ENCODE peak calls at places on chromosomes 12 and 14, in nine cellular contexts. Y is right lobe of liver, G is heart right ventricle, I is thoracic aorta, L is stomach, S is left ventricle myocardium inferior, C is heart left ventricle, T is left lung, E is keratinocyte. P is an unnamed sample. For H3K27me3 and H3K4me1, the result is how much of the 10 kb centered on the place peaks cover.

GRCh38 chr12:43760396-43760795 is 1.6 kb downstream of the IRAK4 start:
- DNase-seq in Y (no peak), G (no peak), I (no peak), L (peak), S (no peak), C (no peak), T (no peak), E (no peak), P (no peak)

GRCh38 chr14:94598816-94599655 is 13.2 kb upstream of the SERPINA3 start:
- DNase-seq in Y (peak), G (peak), I (peak), L (peak), S (peak), C (no peak), T (peak), E (peak), P (peak)

GRCh38 chr12:50984899-50985298 is 32.6 kb downstream of the HIGD1C start:
- DNase-seq in Y (no peak), G (no peak), I (no peak), L (no peak), S (no peak), C (no peak), T (no peak), E (no peak), P (no peak)

GRCh38 chr12:94405378-94406116 is 54.1 kb downstream of the CEP83 start:
- DNase-seq in Y (no peak), G (no peak), I (no peak), L (no peak), S (no peak), C (no peak), T (no peak), E (no peak), P (no peak)

GRCh38 chr12:64400041-64400440 is 4.2 kb upstream of the XPOT start:
- DNase-seq in Y (no peak), G (no peak), I (no peak), L (no peak), S (no peak), C (no peak), T (no peak), E (no peak), P (no peak)

GRCh38 chr12:93113317-93114006 is 184.4 kb upstream of the EEA1 start:
- DNase-seq in Y (no peak), G (no peak), I (no peak), L (no peak), S (peak), C (no peak), T (no peak), E (no peak), P (no peak)

GRCh38 chr12:25794580-25794979 is 163.9 kb upstream of the RASSF8 start:
- DNase-seq in Y (no peak), G (no peak), I (no peak), L (no peak), S (no peak), C (no peak), T (no peak), E (no peak), P (no peak)

GRCh38 chr12:64473176-64473575 is 21.3 kb downstream of the TBK1 start:
- DNase-seq in Y (no peak), G (no peak), I (no peak), L (no peak), S (no peak), C (no peak), T (no peak), E (no peak), P (no peak)

GRCh38 chr14:37936971-37937370 is 270.7 kb upstream of the SSTR1 start:
- DNase-seq in Y (no peak), G (no peak), I (no peak), L (no peak), S (no peak), C (no peak), T (no peak), E (no peak), P (no peak)

GRCh38 chr14:24273422-24273998 is 2.1 kb upstream of the RABGGTA start:
- DNase-seq in Y (no peak), G (no peak), I (no peak), L (no peak), S (no peak), C (no peak), T (no peak), E (no peak), P (peak)

GRCh38 chr12:25135531-25136154 is 59.3 kb downstream of the DNAI7 start:
- DNase-seq in Y (no peak), G (no peak), I (no peak), L (no peak), S (no peak), C (no peak), T (no peak), E (peak), P (no peak)

GRCh38 chr14:100056964-100057817 is 8.0 kb upstream of the EVL start:
- DNase-seq in Y (no peak), G (no peak), I (no peak), L (no peak), S (no peak), C (no peak), T (no peak), E (no peak), P (no peak)

GRCh38 chr12:78338054-78338785 is 507.5 kb downstream of the NAV3 start:
- DNase-seq in Y (no peak), G (no peak), I (no peak), L (no peak), S (no peak), C (no peak), T (no peak), E (no peak), P (no peak)

GRCh38 chr12:56029166-56029519 is 8.3 kb downstream of the IKZF4 start:
- DNase-seq in Y (no peak), G (no peak), I (no peak), L (no peak), S (no peak), C (no peak), T (peak), E (no peak), P (no peak)

GRCh38 chr14:44369401-44370123 is 137.5 kb downstream of the FSCB start:
- DNase-seq in Y (no peak), G (no peak), I (no peak), L (no peak), S (no peak), C (no peak), T (no peak), E (no peak), P (no peak)

GRCh38 chr12:106045251-106045674 is 93.5 kb downstream of the NUAK1 start:
- DNase-seq in Y (no peak), G (no peak), I (no peak), L (no peak), S (no peak), C (no peak), T (no peak), E (no peak), P (no peak)

GRCh38 chr14:90514015-90514398 is 117.2 kb downstream of the CALM1 start:
- DNase-seq in Y (no peak), G (no peak), I (no peak), L (no peak), S (no peak), C (no peak), T (no peak), E (no peak), P (no peak)

GRCh38 chr12:3150820-3151590 is 73.8 kb downstream of the TSPAN9 start:
- DNase-seq in Y (peak), G (no peak), I (no peak), L (no peak), S (no peak), C (no peak), T (no peak), E (no peak), P (no peak)

GRCh38 chr14:104887623-104888488 is 22.8 kb downstream of the CEP170B start:
- DNase-seq in Y (peak), G (no peak), I (no peak), L (no peak), S (peak), C (peak), T (no peak), E (no peak), P (peak)

DNA sequence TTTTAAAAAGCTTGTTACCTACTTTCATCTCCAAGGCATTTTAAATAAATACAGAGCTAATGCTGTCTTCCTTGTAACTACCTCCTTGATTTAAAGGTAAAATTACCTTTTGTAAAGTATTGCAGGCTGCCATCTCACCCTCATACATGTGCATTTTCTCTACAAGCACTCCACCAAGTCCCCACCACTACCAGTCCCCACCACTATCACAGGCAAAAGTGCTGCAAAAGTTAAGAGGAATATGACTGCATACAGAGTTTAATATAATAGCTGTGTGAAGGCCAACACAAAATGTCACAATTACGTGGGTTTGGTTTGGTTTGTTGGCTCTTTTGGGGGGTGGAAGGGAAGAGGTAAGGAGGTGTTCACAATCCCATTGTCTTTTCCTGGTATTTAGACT is 9.6 kb downstream of the SIX1 start:
- DNase-seq in Y (no peak), G (no peak), I (no peak), L (no peak), S (no peak), C (no peak), T (no peak), E (no peak), P (no peak)
- H3K27me3 ChIP-seq in Y (under half), G (half or more), I (under half), L (under half), S (half or more), C (half or more), T (half or more), E (half or more), P (under half)

GRCh38 chr14:73775339-73776193 is 61.4 kb upstream of the PNMA1 start:
- DNase-seq in Y (peak), G (no peak), I (no peak), L (no peak), S (no peak), C (no peak), T (no peak), E (no peak), P (no peak)
- H3K4me1 ChIP-seq in Y (under half), G (half or more), I (under half), L (half or more), S (half or more), C (half or more), T (under half), E (under half), P (under half)

GRCh38 chr14:64198486-64198885 is 95.7 kb downstream of the ESR2 start:
- DNase-seq in Y (no peak), G (no peak), I (no peak), L (no peak), S (no peak), C (no peak), T (no peak), E (no peak), P (no peak)

GRCh38 chr14:64200170-64200569 is 94.0 kb downstream of the ESR2 start:
- DNase-seq in Y (no peak), G (peak), I (no peak), L (no peak), S (peak), C (peak), T (peak), E (no peak), P (peak)

GRCh38 chr14:64196668-64197411 is 97.3 kb downstream of the ESR2 start:
- DNase-seq in Y (peak), G (peak), I (no peak), L (peak), S (peak), C (peak), T (peak), E (no peak), P (peak)

GRCh38 chr14:64196026-64196425 is 98.1 kb downstream of the ESR2 start:
- DNase-seq in Y (no peak), G (no peak), I (no peak), L (no peak), S (no peak), C (no peak), T (no peak), E (no peak), P (no peak)

GRCh38 chr14:64198021-64198420 is 96.2 kb downstream of the ESR2 start:
- DNase-seq in Y (no peak), G (no peak), I (no peak), L (no peak), S (no peak), C (no peak), T (no peak), E (no peak), P (no peak)
- H3K4me3 ChIP-seq in Y (no peak), G (peak), I (no peak), L (no peak), S (peak), C (no peak), T (no peak), E (no peak), P (peak)

GRCh38 chr12:107847830-107848229 is 73.3 kb downstream of the ASCL4 start:
- DNase-seq in Y (no peak), G (no peak), I (no peak), L (no peak), S (no peak), C (no peak), T (no peak), E (no peak), P (peak)
- H3K27me3 ChIP-seq in Y (under half), G (half or more), I (under half), L (under half), S (half or more), C (half or more), T (under half), E (under half), P (under half)

GRCh38 chr14:58789756-58790155 is 152.0 kb downstream of the DACT1 start:
- DNase-seq in Y (no peak), G (no peak), I (no peak), L (no peak), S (no peak), C (no peak), T (no peak), E (no peak), P (no peak)
- H3K4me1 ChIP-seq in Y (under half), G (under half), I (under half), L (under half), S (under half), C (under half), T (under half), E (under half), P (under half)

DNA sequence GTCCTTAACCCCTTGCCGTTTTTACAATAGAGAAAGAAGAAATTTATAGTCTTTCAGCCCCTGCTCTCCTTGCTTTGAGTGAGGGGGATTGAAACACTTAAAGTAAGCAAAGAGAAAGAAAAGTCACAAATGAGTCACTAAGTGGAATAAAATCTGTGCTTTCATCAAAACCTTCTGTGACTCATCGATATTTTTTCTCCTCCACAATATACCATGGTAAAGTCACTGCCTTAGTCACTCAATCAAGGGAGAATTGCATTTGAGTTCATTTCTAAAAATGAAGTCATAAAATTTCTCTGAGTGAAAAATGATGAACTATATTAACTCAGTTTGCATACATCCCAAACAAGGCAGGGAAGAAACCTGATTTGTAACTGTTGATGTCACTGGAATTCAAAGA is 470.3 kb downstream of the FOXG1 start:
- DNase-seq in Y (no peak), G (no peak), I (no peak), L (no peak), S (no peak), C (no peak), T (no peak), E (no peak), P (no peak)
- H3K4me3 ChIP-seq in Y (no peak), G (no peak), I (no peak), L (no peak), S (no peak), C (no peak), T (no peak), E (no peak), P (no peak)

DNA sequence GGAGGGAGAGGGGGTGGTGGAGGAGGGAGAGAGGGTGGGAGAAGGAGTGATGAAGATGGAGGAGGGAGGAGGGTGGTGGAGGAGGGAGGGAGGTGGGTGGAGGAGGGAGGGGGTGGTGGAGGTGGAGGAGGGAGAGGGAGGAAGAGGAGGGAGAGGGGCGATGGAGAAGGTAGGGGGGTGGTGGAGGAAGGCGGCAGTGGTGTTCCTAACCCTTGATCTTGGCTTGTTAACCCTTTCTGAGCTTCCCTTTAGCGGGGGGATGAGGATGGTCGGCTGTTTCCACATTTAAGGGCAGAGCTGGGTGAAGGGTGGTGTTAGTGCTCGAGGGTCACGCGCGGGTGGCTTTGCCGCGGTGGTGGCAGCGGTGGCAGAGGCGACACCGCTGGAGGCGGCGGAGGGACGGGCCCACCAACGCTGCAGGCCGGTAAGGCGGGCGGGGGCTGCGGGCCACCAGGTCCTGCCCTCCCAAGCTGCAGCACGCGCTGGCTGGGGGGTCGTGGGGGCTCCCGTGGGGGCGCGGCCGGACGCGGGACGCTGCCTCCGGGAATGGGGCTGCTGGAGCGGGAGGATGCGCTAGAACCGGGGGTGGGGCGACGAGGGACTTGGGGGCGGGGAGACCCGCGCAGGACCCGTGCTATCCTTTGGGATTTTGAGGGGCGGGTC is 156.3 kb downstream of the PTPN11 start:
- DNase-seq in Y (no peak), G (no peak), I (no peak), L (no peak), S (no peak), C (no peak), T (no peak), E (no peak), P (no peak)
- H3K27me3 ChIP-seq in Y (under half), G (half or more), I (under half), L (under half), S (half or more), C (half or more), T (under half), E (under half), P (under half)

GRCh38 chr12:53380797-53381738 is 1.1 kb downstream of the SP1 start:
- DNase-seq in Y (no peak), G (no peak), I (no peak), L (no peak), S (no peak), C (no peak), T (peak), E (no peak), P (no peak)
- H3K4me1 ChIP-seq in Y (under half), G (half or more), I (under half), L (half or more), S (half or more), C (half or more), T (half or more), E (under half), P (under half)

GRCh38 chr12:57864382-57864781 is 17.9 kb upstream of the CTDSP2 start:
- DNase-seq in Y (no peak), G (no peak), I (no peak), L (no peak), S (no peak), C (no peak), T (no peak), E (no peak), P (peak)
- H3K4me3 ChIP-seq in Y (no peak), G (peak), I (peak), L (peak), S (peak), C (no peak), T (peak), E (no peak), P (peak)

GRCh38 chr14:55129086-55129427 is at the start of gene LGALS3:
- DNase-seq in Y (peak), G (peak), I (peak), L (peak), S (peak), C (peak), T (peak), E (no peak), P (peak)

GRCh38 chr14:55130194-55130550 is 1.1 kb downstream of the LGALS3 start:
- DNase-seq in Y (no peak), G (no peak), I (no peak), L (peak), S (no peak), C (no peak), T (no peak), E (no peak), P (no peak)

GRCh38 chr14:55128386-55129085 is 516 bp upstream of the LGALS3 start:
- DNase-seq in Y (no peak), G (no peak), I (no peak), L (no peak), S (no peak), C (no peak), T (no peak), E (no peak), P (no peak)

GRCh38 chr14:55127491-55127951 is 1.5 kb upstream of the LGALS3 start:
- DNase-seq in Y (no peak), G (no peak), I (no peak), L (no peak), S (no peak), C (no peak), T (no peak), E (no peak), P (no peak)

GRCh38 chr14:55129428-55130193 is 559 bp downstream of the LGALS3 start:
- DNase-seq in Y (peak), G (peak), I (peak), L (peak), S (peak), C (peak), T (peak), E (no peak), P (peak)
- H3K27me3 ChIP-seq in Y (under half), G (under half), I (under half), L (under half), S (under half), C (under half), T (under half), E (under half), P (under half)